ENCODE peak calls at places on chromosomes 16 and 17, in seven cellular contexts. F is left colon, U is left ventricle myocardium inferior, X is activated T-cell treated with anti-CD3 and anti-CD28 coated beads for 4 hours, B is NB4, E is upper lobe of right lung, J is iris pigment epithelial cell. L is an unnamed sample.

GRCh38 chr17:31597646-31598387 is 206.3 kb downstream of the RAB11FIP4 start:
- DNase-seq in F (no peak), J (no peak), U (no peak), E (peak; percentile 45), B (no peak), X (no peak), L (no peak)

GRCh38 chr16:35516551-35516950 is 2057.1 kb downstream of the TP53TG3F start:
- DNase-seq in J (no peak), X (no peak), E (no peak), F (no peak), U (no peak), B (no peak), L (no peak)

GRCh38 chr16:14128097-14128496 is 57.0 kb downstream of the MRTFB start:
- DNase-seq in X (no peak), E (no peak), B (no peak), F (no peak), U (no peak), J (no peak), L (no peak)

GRCh38 chr17:21218101-21218500 is 4.1 kb upstream of the TMEM11 start:
- DNase-seq in B (peak; percentile 64), X (peak; percentile 13), E (no peak), J (peak; percentile 27), F (no peak), U (no peak), L (no peak)

GRCh38 chr16:8931864-8932263 is 31.8 kb downstream of the USP7 start:
- DNase-seq in J (peak; percentile 64), E (no peak), F (no peak), B (peak; percentile 67), U (peak; percentile 52), X (no peak), L (peak; percentile 55)

GRCh38 chr17:79834575-79835469 is 4.4 kb downstream of the CBX4 start:
- DNase-seq in F (peak; percentile 39), U (no peak), B (peak; percentile 36), X (no peak), E (peak; percentile 70), J (no peak), L (no peak)

GRCh38 chr16:48087639-48088038 is 68.2 kb downstream of the ABCC12 start:
- DNase-seq in B (no peak), F (no peak), U (peak; percentile 42), E (no peak), J (no peak), X (no peak), L (no peak)

GRCh38 chr17:56593741-56594527 is 435 bp downstream of the NOG start:
- DNase-seq in F (no peak), E (peak; percentile 85), U (peak; percentile 59), B (no peak), J (peak; percentile 84), X (peak; percentile 18), L (no peak)

GRCh38 chr17:11294826-11295225 is 53.8 kb downstream of the SHISA6 start:
- DNase-seq in F (no peak), U (no peak), J (no peak), B (no peak), E (no peak), X (no peak), L (no peak)

GRCh38 chr16:285146-286055 is 2.4 kb downstream of the PDIA2 start:
- DNase-seq in F (no peak), B (no peak), U (no peak), E (no peak), J (no peak), X (no peak), L (no peak)

GRCh38 chr17:82787081-82787848 is 35.4 kb downstream of the TBCD start:
- DNase-seq in U (no peak), E (no peak), B (no peak), F (no peak), X (no peak), J (no peak), L (no peak)

GRCh38 chr17:56185491-56185890 is 32.2 kb downstream of the ANKFN1 start:
- DNase-seq in B (no peak), U (no peak), F (no peak), J (peak; percentile 81), X (no peak), E (no peak), L (no peak)

GRCh38 chr17:59786536-59787319 is 79.3 kb downstream of the VMP1 start:
- DNase-seq in X (peak; percentile 74), U (no peak), E (no peak), B (peak; percentile 99), F (peak; percentile 78), J (peak; percentile 100), L (peak; percentile 86)

GRCh38 chr16:84940670-84941551 is 70.4 kb downstream of the ZDHHC7 start:
- DNase-seq in X (no peak), J (no peak), U (no peak), F (no peak), E (peak; percentile 59), B (no peak), L (no peak)

GRCh38 chr17:17411692-17412091 is 65.1 kb upstream of the MED9 start:
- DNase-seq in B (no peak), U (no peak), J (peak; percentile 31), F (no peak), X (no peak), E (no peak), L (no peak)

GRCh38 chr17:66549731-66550207 is 247.4 kb downstream of the PRKCA start:
- DNase-seq in F (no peak), B (no peak), E (no peak), U (no peak), X (no peak), J (peak; percentile 91), L (no peak)

GRCh38 chr16:4852221-4852872 is 5.1 kb downstream of the UBN1 start:
- DNase-seq in E (no peak), U (no peak), B (peak; percentile 22), J (peak; percentile 47), X (no peak), F (no peak), L (no peak)

GRCh38 chr16:77220427-77220826 is 21.2 kb downstream of the SYCE1L start:
- DNase-seq in X (no peak), U (no peak), J (no peak), F (no peak), B (no peak), E (no peak), L (no peak)

GRCh38 chr17:4850236-4850635 is 17.1 kb downstream of the MINK1 start:
- DNase-seq in J (no peak), F (peak; percentile 61), X (no peak), U (no peak), E (no peak), B (no peak), L (no peak)

GRCh38 chr17:19239544-19239943 is 2.4 kb downstream of the EPN2 start:
- DNase-seq in U (no peak), J (no peak), X (no peak), F (peak; percentile 34), E (peak; percentile 60), B (no peak), L (no peak)

GRCh38 chr17:14214271-14214670 is 22.4 kb downstream of the CDRT15 start:
- DNase-seq in X (no peak), F (no peak), E (no peak), J (no peak), U (no peak), B (peak; percentile 48), L (no peak)

GRCh38 chr17:17204635-17205231 is 1.4 kb downstream of the PLD6 start:
- DNase-seq in E (no peak), B (peak; percentile 51), J (no peak), F (no peak), U (no peak), X (no peak), L (no peak)

GRCh38 chr16:46736695-46737094 is 11.4 kb downstream of the MYLK3 start:
- DNase-seq in J (peak; percentile 30), X (no peak), B (no peak), E (peak; percentile 59), F (no peak), U (no peak), L (no peak)

GRCh38 chr17:42608692-42609181 is 437 bp downstream of the RETREG3 start:
- DNase-seq in E (no peak), J (peak; percentile 11), F (no peak), B (peak; percentile 29), X (no peak), U (peak; percentile 20), L (no peak)

GRCh38 chr16:9053006-9053601 is 38.3 kb upstream of the HAPSTR1 start:
- DNase-seq in F (peak; percentile 51), X (no peak), B (peak; percentile 47), E (peak; percentile 67), U (peak; percentile 25), J (peak; percentile 84), L (no peak)

GRCh38 chr17:6420173-6420641 is 14.7 kb downstream of the AIPL1 start:
- DNase-seq in X (no peak), F (no peak), J (peak; percentile 36), U (no peak), E (peak; percentile 66), B (peak; percentile 39), L (no peak)

GRCh38 chr17:76841776-76842405 is 26.3 kb upstream of the MGAT5B start:
- DNase-seq in J (no peak), U (no peak), E (no peak), B (no peak), X (no peak), F (no peak), L (no peak)

GRCh38 chr17:20983359-20983637 is 59.5 kb downstream of the USP22 start:
- DNase-seq in F (no peak), E (no peak), B (no peak), J (no peak), X (no peak), U (no peak), L (no peak)

GRCh38 chr16:30557397-30557949 is 701 bp downstream of the ZNF764 start:
- DNase-seq in J (no peak), B (no peak), X (peak; percentile 33), E (no peak), U (no peak), F (no peak), L (peak; percentile 25)

GRCh38 chr17:2730764-2731353 is 18.6 kb downstream of the CCDC92B start:
- DNase-seq in U (no peak), E (no peak), B (no peak), F (no peak), J (no peak), X (no peak), L (no peak)

L was measured in CD4-positive, alpha-beta memory T cell.